ENCODE peak calls at places on chromosomes 13 and 19, in nine cellular contexts. A is stimulated activated effector memory CD8-positive, alpha-beta T cell treated with anti-CD3 and anti-CD28 coated beads, Interleukin-12 subunit alpha, Interleukin-12 subunit beta, amount 100 ng/mL, for 72 hours; Y is colonic mucosa; L is NCI-H1092; P is stimulated activated CD4-positive, alpha-beta T cell treated with anti-CD3 and anti-CD28 coated beads, Interleukin-15, amount 100 ng/mL, for 1 hour; O is activated naive CD4-positive, alpha-beta T cell; M is pulmonary artery endothelial cell; D is EH; N is occipital lobe. W is an unnamed sample.

GRCh38 chr13:28716511-28716910 is 2.3 kb downstream of the SLC46A3 start:
- DNase-seq in M (peak; percentile 90), O (no peak), L (no peak), P (no peak), N (no peak), D (peak; percentile 93), Y (peak; percentile 84), A (no peak), W (peak; percentile 77)

GRCh38 chr19:51546650-51547396 is 15.4 kb upstream of the SIGLEC6 start:
- DNase-seq in P (no peak), M (peak; percentile 96), N (no peak), Y (no peak), L (no peak), D (peak; percentile 15), O (no peak), A (no peak), W (no peak)

GRCh38 chr19:10291554-10292205 is 1.9 kb downstream of the ICAM5 start:
- DNase-seq in D (no peak), N (no peak), O (no peak), P (no peak), Y (no peak), M (no peak), A (no peak), L (no peak), W (no peak)

GRCh38 chr19:55117063-55117635 is 288 bp downstream of the PPP1R12C start:
- DNase-seq in O (no peak), D (no peak), Y (peak; percentile 38), L (no peak), A (peak; percentile 63), M (no peak), P (no peak), N (no peak), W (peak; percentile 32)

GRCh38 chr13:66508153-66508909 is 721.8 kb downstream of the PCDH9 start:
- DNase-seq in O (no peak), Y (no peak), N (no peak), A (no peak), P (no peak), L (no peak), D (peak; percentile 54), M (no peak), W (no peak)

GRCh38 chr13:50387124-50387581 is 371.9 kb downstream of the KCNRG start:
- DNase-seq in O (no peak), M (no peak), Y (peak; percentile 51), L (peak; percentile 17), P (peak; percentile 14), N (no peak), D (peak; percentile 10), A (no peak), W (peak; percentile 50)

GRCh38 chr13:43269037-43269476 is 245.7 kb downstream of the DNAJC15 start:
- DNase-seq in M (peak; percentile 55), N (no peak), L (no peak), P (no peak), A (no peak), D (peak; percentile 98), O (no peak), Y (peak; percentile 36), W (peak; percentile 62)

GRCh38 chr19:56301152-56301551 is 13.5 kb downstream of the ZSCAN5A start:
- DNase-seq in O (no peak), L (no peak), M (no peak), D (no peak), A (no peak), P (no peak), Y (no peak), N (no peak), W (no peak)

GRCh38 chr19:4016486-4016885 is 8.9 kb downstream of the PIAS4 start:
- DNase-seq in L (no peak), M (no peak), N (peak; percentile 77), O (no peak), Y (no peak), A (no peak), P (no peak), D (no peak), W (no peak)

GRCh38 chr13:57557979-57558529 is 73.5 kb upstream of the PCDH17 start:
- DNase-seq in Y (no peak), N (no peak), O (no peak), A (no peak), M (no peak), L (peak; percentile 28), P (no peak), D (no peak), W (no peak)

GRCh38 chr13:68428292-68428691 is 1198.2 kb upstream of the PCDH9 start:
- DNase-seq in O (no peak), M (no peak), L (no peak), P (no peak), N (no peak), D (no peak), A (no peak), Y (no peak), W (no peak)

GRCh38 chr13:76735641-76736040 is 150.6 kb downstream of the KCTD12 start:
- DNase-seq in Y (no peak), L (no peak), N (no peak), A (no peak), P (no peak), D (no peak), O (no peak), M (no peak), W (no peak)

GRCh38 chr19:9461938-9462337 is 26.6 kb upstream of the ZNF266 start:
- DNase-seq in N (no peak), P (no peak), L (no peak), Y (no peak), O (no peak), M (no peak), A (no peak), D (no peak), W (no peak)

GRCh38 chr19:33197591-33198000 is 3.5 kb downstream of the LRP3 start:
- DNase-seq in M (no peak), P (no peak), A (no peak), D (no peak), Y (no peak), O (no peak), L (no peak), N (no peak), W (no peak)

GRCh38 chr13:23558675-23559536 is 11.3 kb upstream of the TNFRSF19 start:
- DNase-seq in O (no peak), D (peak; percentile 87), N (no peak), M (peak; percentile 32), Y (no peak), A (no peak), L (peak; percentile 54), P (no peak), W (no peak)

GRCh38 chr13:101416181-101417042 is at the start of gene NALCN:
- DNase-seq in Y (no peak), A (no peak), L (peak; percentile 72), N (peak; percentile 43), D (peak; percentile 33), P (no peak), O (no peak), M (no peak), W (no peak)

GRCh38 chr19:5466814-5467291 is 11.6 kb downstream of the ZNRF4 start:
- DNase-seq in D (no peak), L (peak; percentile 29), P (no peak), O (no peak), Y (no peak), N (no peak), M (no peak), A (no peak), W (no peak)

GRCh38 chr13:36088001-36088400 is 43.2 kb downstream of the DCLK1 start:
- DNase-seq in O (no peak), L (no peak), Y (no peak), D (no peak), P (no peak), A (no peak), N (no peak), M (no peak), W (no peak)

GRCh38 chr19:39264306-39265290 is 3.6 kb upstream of the IFNL2 start:
- DNase-seq in N (no peak), Y (no peak), P (no peak), M (no peak), O (no peak), D (no peak), L (no peak), A (no peak), W (no peak)

GRCh38 chr13:41561179-41561578 is 103.8 kb downstream of the RGCC start:
- DNase-seq in O (no peak), A (no peak), N (no peak), Y (no peak), M (no peak), D (no peak), L (no peak), P (no peak), W (no peak)

GRCh38 chr13:112204881-112205327 is 138.0 kb downstream of the SOX1 start:
- DNase-seq in Y (no peak), A (no peak), O (no peak), N (no peak), M (no peak), D (no peak), P (no peak), L (no peak), W (no peak)

GRCh38 chr19:11379857-11380350 is 4.2 kb downstream of the EPOR start:
- DNase-seq in D (no peak), O (no peak), Y (no peak), A (no peak), L (no peak), M (no peak), N (no peak), P (no peak), W (no peak)

W was measured in transverse colon.